ENCODE peak calls at places on chromosomes 2 and 18, in nine cellular contexts. Q is HuH-7.5; B is AG10803; M is stimulated activated CD4-positive, alpha-beta T cell treated with anti-CD3 and anti-CD28 coated beads, Interleukin-2, amount 100 ng/mL, for 48 hours; K is mucosa of descending colon; J is endothelial cell; X is NCI-H2171; U is pancreas; E is caudate nucleus. C is an unnamed sample.

GRCh38 chr2:9753276-9753600 is 90.0 kb upstream of the TAF1B start:
- DNase-seq in M (peak), Q (no peak), K (no peak), U (no peak), B (peak), X (no peak), J (no peak), E (no peak), C (no peak)

GRCh38 chr2:238256594-238257104 is 16.8 kb upstream of the HES6 start:
- DNase-seq in B (peak), E (no peak), U (peak), M (peak), Q (peak), K (peak), J (peak), X (peak), C (peak)

GRCh38 chr18:48002933-48003365 is 72.5 kb upstream of the SMAD2 start:
- DNase-seq in K (no peak), M (no peak), Q (no peak), J (no peak), E (no peak), U (peak), X (no peak), B (peak), C (no peak)

GRCh38 chr18:76568726-76569125 is 73.7 kb upstream of the ZNF516 start:
- DNase-seq in X (no peak), U (no peak), K (no peak), E (no peak), M (no peak), B (no peak), J (no peak), Q (no peak), C (no peak)

GRCh38 chr2:220835563-220835962 is 736.5 kb downstream of the EPHA4 start:
- DNase-seq in J (no peak), K (no peak), E (no peak), U (no peak), B (no peak), M (no peak), Q (no peak), X (no peak), C (no peak)

GRCh38 chr2:128327180-128327964 is 8.7 kb upstream of the HS6ST1 start:
- DNase-seq in M (no peak), E (no peak), K (no peak), Q (no peak), J (no peak), U (no peak), B (no peak), X (no peak), C (no peak)

GRCh38 chr2:62479917-62480316 is 26.1 kb downstream of the TMEM17 start:
- DNase-seq in U (no peak), Q (no peak), X (no peak), J (no peak), E (no peak), K (no peak), M (no peak), B (no peak), C (no peak)

GRCh38 chr18:21191596-21192307 is 50.3 kb upstream of the GREB1L start:
- DNase-seq in K (no peak), Q (peak), U (no peak), M (peak), B (peak), J (peak), X (peak), E (peak), C (peak)

GRCh38 chr18:33440384-33441043 is at the start of gene CCDC178:
- DNase-seq in U (peak), X (peak), J (peak), K (no peak), E (no peak), M (no peak), B (no peak), Q (peak), C (peak)

GRCh38 chr2:59858540-59858939 is 694.9 kb downstream of the BCL11A start:
- DNase-seq in K (no peak), U (no peak), B (no peak), M (no peak), Q (no peak), E (no peak), J (no peak), X (no peak), C (no peak)

GRCh38 chr18:25284278-25284677 is 67.7 kb downstream of the ZNF521 start:
- DNase-seq in M (no peak), K (no peak), X (no peak), U (no peak), E (no peak), B (peak), Q (no peak), J (no peak), C (no peak)

GRCh38 chr2:39504790-39505335 is 67.8 kb upstream of the MAP4K3 start:
- DNase-seq in M (no peak), J (no peak), B (peak), X (no peak), Q (no peak), U (no peak), E (no peak), K (no peak), C (no peak)

GRCh38 chr2:217045725-217046475 is 186.0 kb upstream of the TNP1 start:
- DNase-seq in U (no peak), J (no peak), K (no peak), X (no peak), E (no peak), M (no peak), B (peak), Q (no peak), C (no peak)

GRCh38 chr2:44189104-44189503 is 20.4 kb downstream of the PPM1B start:
- DNase-seq in K (no peak), B (no peak), M (no peak), X (no peak), Q (no peak), J (no peak), E (no peak), U (no peak), C (no peak)

GRCh38 chr2:133841905-133842304 is 273.6 kb upstream of the NCKAP5 start:
- DNase-seq in E (no peak), X (no peak), Q (no peak), U (no peak), K (no peak), M (no peak), B (peak), J (no peak), C (no peak)

GRCh38 chr18:3424280-3424890 is 25.6 kb upstream of the TGIF1 start:
- DNase-seq in E (no peak), K (no peak), J (no peak), B (no peak), U (no peak), M (no peak), Q (no peak), X (no peak), C (no peak)

GRCh38 chr2:34570266-34570872 is 971.3 kb upstream of the FAM98A start:
- DNase-seq in U (peak), J (no peak), E (no peak), K (no peak), Q (no peak), X (peak), B (no peak), M (no peak), C (peak)

GRCh38 chr2:156321243-156321904 is 11.1 kb downstream of the NR4A2 start:
- DNase-seq in B (no peak), J (no peak), M (no peak), X (no peak), U (no peak), Q (no peak), K (peak), E (no peak), C (no peak)

GRCh38 chr18:49479381-49480137 is 7.5 kb downstream of the C18orf32 start:
- DNase-seq in X (no peak), E (no peak), U (no peak), M (no peak), K (no peak), Q (no peak), B (no peak), J (no peak), C (no peak)

GRCh38 chr18:75226956-75227316 is 16.3 kb downstream of the TSHZ1 start:
- DNase-seq in M (no peak), Q (no peak), X (no peak), J (no peak), K (no peak), U (no peak), B (no peak), E (no peak), C (no peak)

GRCh38 chr2:7031424-7032245 is 114.4 kb downstream of the RNF144A start:
- DNase-seq in K (peak), B (no peak), M (no peak), J (no peak), U (peak), X (peak), E (no peak), Q (peak), C (peak)

GRCh38 chr18:57660961-57661360 is 39.3 kb upstream of the NARS1 start:
- DNase-seq in E (no peak), Q (no peak), X (no peak), U (no peak), K (no peak), M (no peak), B (peak), J (no peak), C (no peak)

GRCh38 chr2:21011453-21011852 is 32.4 kb downstream of the APOB start:
- DNase-seq in U (no peak), B (no peak), J (no peak), E (no peak), M (no peak), K (no peak), X (no peak), Q (no peak), C (no peak)

GRCh38 chr2:238304116-238304515 is 15.7 kb upstream of the PER2 start:
- DNase-seq in J (no peak), E (no peak), Q (no peak), K (no peak), M (no peak), X (no peak), U (no peak), B (no peak), C (no peak)

GRCh38 chr2:147636238-147636887 is 208.5 kb upstream of the ACVR2A start:
- DNase-seq in M (no peak), U (no peak), K (no peak), X (no peak), J (no peak), Q (no peak), B (peak), E (no peak), C (no peak)

C was measured in WERI-Rb-1.